ENCODE peak calls at places on chromosomes 5 and 9, in seven cellular contexts. One of them, this sample, is unnamed. For H3K4me1, the result is how much of the 10 kb centered on the place peaks cover.

GRCh38 chr5:106314221-106314824 is 1356.4 kb downstream of the EFNA5 start:
- DNase-seq in A549: no peak
- DNase-seq in ovary: no peak
- DNase-seq in stomach: no peak
- DNase-seq in sigmoid colon: no peak
- DNase-seq in upper lobe of left lung: no peak
- DNase-seq in transverse colon: no peak
- DNase-seq in this sample: no peak

GRCh38 chr5:116788851-116789403 is 214.3 kb upstream of the SEMA6A start:
- DNase-seq in A549: no peak
- DNase-seq in ovary: no peak
- DNase-seq in stomach: no peak
- DNase-seq in sigmoid colon: no peak
- DNase-seq in upper lobe of left lung: no peak
- DNase-seq in transverse colon: no peak
- DNase-seq in this sample: no peak

GRCh38 chr5:55187370-55187769 is 14.4 kb upstream of the CDC20B start:
- DNase-seq in A549: no peak
- DNase-seq in ovary: no peak
- DNase-seq in stomach: no peak
- DNase-seq in sigmoid colon: no peak
- DNase-seq in upper lobe of left lung: no peak
- DNase-seq in transverse colon: no peak
- DNase-seq in this sample: no peak

GRCh38 chr5:96432245-96433065 is 593 bp downstream of the PCSK1 start:
- DNase-seq in A549: no peak
- DNase-seq in ovary: peak
- DNase-seq in stomach: no peak
- DNase-seq in sigmoid colon: no peak
- DNase-seq in upper lobe of left lung: no peak
- DNase-seq in transverse colon: no peak
- DNase-seq in this sample: no peak

GRCh38 chr9:89442981-89443817 is 54.7 kb downstream of the SEMA4D start:
- DNase-seq in A549: no peak
- DNase-seq in ovary: no peak
- DNase-seq in stomach: no peak
- DNase-seq in sigmoid colon: no peak
- DNase-seq in upper lobe of left lung: no peak
- DNase-seq in transverse colon: no peak
- DNase-seq in this sample: no peak

GRCh38 chr5:67038817-67039603 is 157.6 kb downstream of the CD180 start:
- DNase-seq in A549: no peak
- DNase-seq in ovary: no peak
- DNase-seq in stomach: no peak
- DNase-seq in sigmoid colon: no peak
- DNase-seq in upper lobe of left lung: no peak
- DNase-seq in transverse colon: no peak
- DNase-seq in this sample: no peak

GRCh38 chr5:15483348-15484090 is 16.5 kb upstream of the FBXL7 start:
- DNase-seq in A549: no peak
- DNase-seq in ovary: no peak
- DNase-seq in stomach: no peak
- DNase-seq in sigmoid colon: no peak
- DNase-seq in upper lobe of left lung: no peak
- DNase-seq in transverse colon: no peak
- DNase-seq in this sample: no peak

GRCh38 chr9:107177243-107177839 is 105.7 kb upstream of the RAD23B start:
- DNase-seq in A549: no peak
- DNase-seq in ovary: no peak
- DNase-seq in stomach: no peak
- DNase-seq in sigmoid colon: no peak
- DNase-seq in upper lobe of left lung: no peak
- DNase-seq in transverse colon: no peak
- DNase-seq in this sample: no peak

GRCh38 chr5:128539038-128539429 is 989 bp upstream of the FBN2 start:
- DNase-seq in A549: peak
- DNase-seq in ovary: no peak
- DNase-seq in stomach: no peak
- DNase-seq in sigmoid colon: no peak
- DNase-seq in upper lobe of left lung: no peak
- DNase-seq in transverse colon: no peak
- DNase-seq in this sample: no peak

GRCh38 chr5:10563940-10564837 is at the start of gene ANKRD33B:
- DNase-seq in A549: peak
- DNase-seq in ovary: peak
- DNase-seq in stomach: peak
- DNase-seq in sigmoid colon: peak
- DNase-seq in upper lobe of left lung: peak
- DNase-seq in transverse colon: peak
- DNase-seq in this sample: no peak

GRCh38 chr5:81247441-81247972 is 14.4 kb downstream of the CKMT2 start:
- DNase-seq in A549: no peak
- DNase-seq in ovary: no peak
- DNase-seq in stomach: no peak
- DNase-seq in sigmoid colon: no peak
- DNase-seq in upper lobe of left lung: no peak
- DNase-seq in transverse colon: no peak
- DNase-seq in this sample: no peak

GRCh38 chr5:915946-916345 is 23.3 kb downstream of the TRIP13 start:
- DNase-seq in A549: no peak
- DNase-seq in ovary: no peak
- DNase-seq in stomach: no peak
- DNase-seq in sigmoid colon: no peak
- DNase-seq in upper lobe of left lung: no peak
- DNase-seq in transverse colon: no peak
- DNase-seq in this sample: no peak

GRCh38 chr5:107676702-107677101 is 6.0 kb upstream of the EFNA5 start:
- DNase-seq in A549: no peak
- DNase-seq in ovary: no peak
- DNase-seq in stomach: no peak
- DNase-seq in sigmoid colon: no peak
- DNase-seq in upper lobe of left lung: no peak
- DNase-seq in transverse colon: no peak
- DNase-seq in this sample: no peak

GRCh38 chr9:127785933-127786772 is at the start of gene CDK9:
- DNase-seq in A549: peak
- DNase-seq in ovary: peak
- DNase-seq in stomach: peak
- DNase-seq in sigmoid colon: peak
- DNase-seq in upper lobe of left lung: peak
- DNase-seq in transverse colon: peak
- DNase-seq in this sample: peak

GRCh38 chr9:127783111-127783621 is 2.7 kb upstream of the CDK9 start:
- DNase-seq in A549: no peak
- DNase-seq in ovary: no peak
- DNase-seq in stomach: peak
- DNase-seq in sigmoid colon: peak
- DNase-seq in upper lobe of left lung: peak
- DNase-seq in transverse colon: peak
- DNase-seq in this sample: no peak

GRCh38 chr9:127783644-127784043 is 2.2 kb upstream of the CDK9 start:
- DNase-seq in A549: no peak
- DNase-seq in ovary: no peak
- DNase-seq in stomach: no peak
- DNase-seq in sigmoid colon: no peak
- DNase-seq in upper lobe of left lung: peak
- DNase-seq in transverse colon: no peak
- DNase-seq in this sample: no peak

GRCh38 chr9:127786773-127787123 is 914 bp downstream of the CDK9 start:
- DNase-seq in A549: no peak
- DNase-seq in ovary: no peak
- DNase-seq in stomach: no peak
- DNase-seq in sigmoid colon: no peak
- DNase-seq in upper lobe of left lung: no peak
- DNase-seq in transverse colon: no peak
- DNase-seq in this sample: no peak

DNA sequence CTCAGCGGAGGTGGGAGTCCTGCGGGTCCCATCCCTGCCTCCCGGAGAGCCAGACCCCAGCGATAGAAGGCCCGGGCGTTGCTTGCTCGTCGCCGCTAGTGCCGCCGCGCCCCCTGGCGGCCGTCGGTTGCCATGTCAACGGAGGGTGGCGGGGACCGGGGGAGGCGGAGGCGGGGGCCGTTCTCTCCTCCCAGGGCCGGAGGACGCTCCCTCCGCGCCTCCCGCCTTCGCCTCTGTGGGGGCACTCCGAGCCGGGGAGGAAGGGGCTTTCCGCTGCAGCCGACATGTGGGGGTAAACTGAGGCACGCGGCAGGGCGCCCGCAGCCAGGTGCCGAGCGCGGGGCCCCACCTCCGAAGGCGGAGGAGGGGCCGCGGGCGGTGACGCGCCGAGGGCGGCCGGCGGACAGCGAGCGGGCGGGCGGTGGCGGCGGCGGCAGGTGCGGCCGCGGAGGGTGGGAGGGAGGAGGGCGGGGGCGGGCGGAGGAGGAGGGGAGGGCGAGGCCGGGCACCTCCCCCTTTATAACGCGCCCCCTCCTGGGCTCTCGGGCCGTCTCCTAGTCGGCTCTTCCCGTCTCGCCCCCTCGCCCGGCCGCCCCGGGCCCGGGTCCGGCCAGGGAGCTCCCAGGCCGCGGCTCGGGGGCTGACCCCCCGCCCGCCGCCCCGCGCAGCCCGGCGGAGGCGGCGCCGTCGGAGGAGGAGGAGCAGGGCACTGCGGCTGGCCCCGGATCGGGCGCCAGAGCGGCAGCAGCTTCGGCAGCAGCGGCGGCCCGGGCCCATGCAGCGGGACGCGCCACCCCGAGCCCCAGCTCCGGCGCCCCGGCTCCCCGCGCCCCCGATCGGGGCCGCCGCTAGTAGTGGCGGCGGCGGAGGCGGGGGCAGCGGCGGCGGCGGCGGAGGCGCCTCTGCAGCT is 556 bp upstream of the CDK9 start:
- DNase-seq in A549: peak
- DNase-seq in ovary: peak
- DNase-seq in stomach: peak
- DNase-seq in sigmoid colon: peak
- DNase-seq in upper lobe of left lung: peak
- DNase-seq in transverse colon: peak
- DNase-seq in this sample: peak
- TF ChIP-seq EP300 in A549: no peak
- TF ChIP-seq EP300 in ovary: no peak
- TF ChIP-seq EP300 in stomach: no peak
- TF ChIP-seq EP300 in sigmoid colon: no peak
- TF ChIP-seq EP300 in upper lobe of left lung: no peak
- TF ChIP-seq EP300 in transverse colon: no peak
- TF ChIP-seq EP300 in this sample: peak

GRCh38 chr9:14207352-14207995 is 106.5 kb downstream of the NFIB start:
- DNase-seq in A549: no peak
- DNase-seq in ovary: no peak
- DNase-seq in stomach: no peak
- DNase-seq in sigmoid colon: no peak
- DNase-seq in upper lobe of left lung: no peak
- DNase-seq in transverse colon: no peak
- DNase-seq in this sample: no peak

GRCh38 chr9:14209399-14209990 is 104.4 kb downstream of the NFIB start:
- DNase-seq in A549: no peak
- DNase-seq in ovary: no peak
- DNase-seq in stomach: no peak
- DNase-seq in sigmoid colon: no peak
- DNase-seq in upper lobe of left lung: no peak
- DNase-seq in transverse colon: no peak
- DNase-seq in this sample: no peak

GRCh38 chr9:14203366-14204056 is 110.4 kb downstream of the NFIB start:
- DNase-seq in A549: no peak
- DNase-seq in ovary: peak
- DNase-seq in stomach: peak
- DNase-seq in sigmoid colon: peak
- DNase-seq in upper lobe of left lung: no peak
- DNase-seq in transverse colon: peak
- DNase-seq in this sample: no peak

GRCh38 chr9:14210428-14210827 is 103.5 kb downstream of the NFIB start:
- DNase-seq in A549: no peak
- DNase-seq in ovary: no peak
- DNase-seq in stomach: no peak
- DNase-seq in sigmoid colon: no peak
- DNase-seq in upper lobe of left lung: no peak
- DNase-seq in transverse colon: no peak
- DNase-seq in this sample: no peak

DNA sequence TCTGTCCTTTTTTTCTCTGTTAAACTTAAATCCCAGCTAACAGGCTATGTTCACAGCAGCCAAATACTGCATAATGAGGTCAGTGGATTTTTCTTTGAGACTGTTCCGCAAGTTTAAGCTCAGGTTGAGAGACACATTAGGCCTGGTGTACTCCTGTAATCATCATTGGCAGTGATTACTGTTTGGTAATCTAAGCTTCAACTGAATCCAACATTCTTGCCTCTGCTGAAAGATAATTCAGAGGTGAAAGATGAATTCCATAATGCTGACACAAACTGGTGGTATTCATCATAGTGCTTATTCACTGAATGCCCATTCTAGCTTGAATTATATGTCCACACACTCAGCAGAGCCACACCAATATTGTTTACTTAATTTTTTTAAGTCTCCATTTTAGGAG is 108.5 kb downstream of the NFIB start:
- DNase-seq in A549: peak
- DNase-seq in ovary: no peak
- DNase-seq in stomach: no peak
- DNase-seq in sigmoid colon: no peak
- DNase-seq in upper lobe of left lung: no peak
- DNase-seq in transverse colon: no peak
- DNase-seq in this sample: no peak
- H3K27ac ChIP-seq in A549: peak
- H3K27ac ChIP-seq in ovary: no peak
- H3K27ac ChIP-seq in stomach: no peak
- H3K27ac ChIP-seq in sigmoid colon: peak
- H3K27ac ChIP-seq in upper lobe of left lung: peak
- H3K27ac ChIP-seq in transverse colon: peak
- H3K27ac ChIP-seq in this sample: no peak

GRCh38 chr9:4934976-4935672 is 49.9 kb upstream of the JAK2 start:
- DNase-seq in A549: no peak
- DNase-seq in ovary: no peak
- DNase-seq in stomach: no peak
- DNase-seq in sigmoid colon: no peak
- DNase-seq in upper lobe of left lung: no peak
- DNase-seq in transverse colon: no peak
- DNase-seq in this sample: no peak
- H3K4me1 ChIP-seq in A549: under half
- H3K4me1 ChIP-seq in ovary: under half
- H3K4me1 ChIP-seq in stomach: under half
- H3K4me1 ChIP-seq in sigmoid colon: under half
- H3K4me1 ChIP-seq in upper lobe of left lung: under half
- H3K4me1 ChIP-seq in transverse colon: under half
- H3K4me1 ChIP-seq in this sample: under half

GRCh38 chr9:88425538-88425950 is 37.3 kb downstream of the SPIN1 start:
- DNase-seq in A549: no peak
- DNase-seq in ovary: no peak
- DNase-seq in stomach: no peak
- DNase-seq in sigmoid colon: no peak
- DNase-seq in upper lobe of left lung: no peak
- DNase-seq in transverse colon: no peak
- DNase-seq in this sample: no peak
- TF ChIP-seq EP300 in A549: no peak
- TF ChIP-seq EP300 in ovary: no peak
- TF ChIP-seq EP300 in stomach: no peak
- TF ChIP-seq EP300 in sigmoid colon: no peak
- TF ChIP-seq EP300 in upper lobe of left lung: no peak
- TF ChIP-seq EP300 in transverse colon: no peak
- TF ChIP-seq EP300 in this sample: no peak

GRCh38 chr9:95030920-95031662 is 286.4 kb downstream of the FANCC start:
- DNase-seq in A549: no peak
- DNase-seq in ovary: no peak
- DNase-seq in stomach: no peak
- DNase-seq in sigmoid colon: no peak
- DNase-seq in upper lobe of left lung: no peak
- DNase-seq in transverse colon: no peak
- DNase-seq in this sample: no peak
- H3K27ac ChIP-seq in A549: peak
- H3K27ac ChIP-seq in ovary: no peak
- H3K27ac ChIP-seq in stomach: peak
- H3K27ac ChIP-seq in sigmoid colon: peak
- H3K27ac ChIP-seq in upper lobe of left lung: peak
- H3K27ac ChIP-seq in transverse colon: peak
- H3K27ac ChIP-seq in this sample: peak